ENCODE peak calls at places on chromosomes 13 and 19, in nine cellular contexts. Q is BE2C; W is tibial nerve; M is aorta; E is OCI-LY7; H is upper lobe of right lung; J is body of pancreas; A is effector memory CD4-positive, alpha-beta T cell; D is HCT116. L is an unnamed sample. For H3K36me3, the result is how much of the 10 kb centered on the place peaks cover.

GRCh38 chr19:14511245-14511625 is 7.0 kb downstream of the DNAJB1 start:
- DNase-seq in Q (no peak), W (no peak), M (no peak), E (no peak), H (no peak), J (no peak), A (no peak), D (no peak), L (no peak)

GRCh38 chr13:74062933-74063332 is 71.3 kb downstream of the KLF12 start:
- DNase-seq in Q (no peak), W (peak), M (peak), E (peak), H (no peak), J (peak), A (no peak), D (no peak), L (no peak)

GRCh38 chr13:51849145-51850101 is 4.4 kb upstream of the TMEM272 start:
- DNase-seq in Q (peak), W (no peak), M (no peak), E (peak), H (peak), J (no peak), A (no peak), D (peak), L (no peak)

GRCh38 chr13:27170221-27170520 is 1.4 kb downstream of the USP12 start:
- DNase-seq in Q (no peak), W (no peak), M (no peak), E (peak), H (no peak), J (no peak), A (no peak), D (no peak), L (no peak)

GRCh38 chr13:98366959-98367358 is 189.9 kb upstream of the RNF113B start:
- DNase-seq in Q (no peak), W (no peak), M (no peak), E (no peak), H (no peak), J (no peak), A (no peak), D (no peak), L (no peak)

GRCh38 chr19:35109395-35110112 is 6.1 kb upstream of the FXYD3 start:
- DNase-seq in Q (no peak), W (no peak), M (no peak), E (no peak), H (no peak), J (no peak), A (no peak), D (peak), L (no peak)

GRCh38 chr13:39847336-39847735 is 191.9 kb downstream of the COG6 start:
- DNase-seq in Q (no peak), W (no peak), M (no peak), E (no peak), H (no peak), J (no peak), A (no peak), D (no peak), L (no peak)

GRCh38 chr13:112079696-112080095 is 12.7 kb downstream of the SOX1 start:
- DNase-seq in Q (no peak), W (no peak), M (no peak), E (no peak), H (no peak), J (no peak), A (no peak), D (no peak), L (no peak)

GRCh38 chr19:6632002-6632621 is 37.8 kb downstream of the TNFSF14 start:
- DNase-seq in Q (peak), W (peak), M (no peak), E (peak), H (no peak), J (peak), A (peak), D (peak), L (peak)

GRCh38 chr13:80473695-80474094 is 132.8 kb upstream of the SPRY2 start:
- DNase-seq in Q (no peak), W (no peak), M (no peak), E (no peak), H (no peak), J (peak), A (no peak), D (no peak), L (no peak)

GRCh38 chr13:34017231-34017630 is 199.3 kb downstream of the RFC3 start:
- DNase-seq in Q (no peak), W (no peak), M (no peak), E (no peak), H (no peak), J (no peak), A (no peak), D (no peak), L (no peak)

GRCh38 chr13:94677799-94678198 is 34.5 kb downstream of the SOX21 start:
- DNase-seq in Q (no peak), W (no peak), M (no peak), E (no peak), H (no peak), J (no peak), A (no peak), D (no peak), L (no peak)

GRCh38 chr19:42989851-42990250 is 36.4 kb downstream of the PSG11 start:
- DNase-seq in Q (no peak), W (no peak), M (no peak), E (no peak), H (no peak), J (no peak), A (no peak), D (no peak), L (no peak)

GRCh38 chr19:51735759-51736449 is 12.1 kb upstream of the HAS1 start:
- DNase-seq in Q (no peak), W (peak), M (peak), E (no peak), H (peak), J (peak), A (no peak), D (no peak), L (no peak)

GRCh38 chr13:111970501-111971155 is 96.3 kb upstream of the SOX1 start:
- DNase-seq in Q (no peak), W (no peak), M (no peak), E (no peak), H (no peak), J (no peak), A (no peak), D (no peak), L (no peak)

GRCh38 chr19:34316741-34317241 is 48.2 kb upstream of the GPI start:
- DNase-seq in Q (no peak), W (no peak), M (no peak), E (peak), H (no peak), J (no peak), A (no peak), D (peak), L (no peak)

GRCh38 chr19:39430675-39431593 is 4.8 kb downstream of the RPS16 start:
- DNase-seq in Q (no peak), W (no peak), M (peak), E (peak), H (peak), J (peak), A (peak), D (peak), L (no peak)

GRCh38 chr13:46586766-46587509 is 34.0 kb downstream of the LRCH1 start:
- DNase-seq in Q (no peak), W (no peak), M (no peak), E (no peak), H (no peak), J (no peak), A (no peak), D (no peak), L (no peak)
- H3K36me3 ChIP-seq in Q (under half), W (under half), M (under half), E (under half), H (under half), J (under half), A (under half), D (under half), L (under half)

GRCh38 chr19:41421973-41422372 is 5.2 kb downstream of the B3GNT8 start:
- DNase-seq in Q (no peak), W (no peak), M (no peak), E (no peak), H (no peak), J (no peak), A (no peak), D (no peak), L (no peak)
- H3K36me3 ChIP-seq in Q (under half), W (under half), M (under half), E (under half), H (half or more), J (under half), A (half or more), D (under half), L (under half)

DNA sequence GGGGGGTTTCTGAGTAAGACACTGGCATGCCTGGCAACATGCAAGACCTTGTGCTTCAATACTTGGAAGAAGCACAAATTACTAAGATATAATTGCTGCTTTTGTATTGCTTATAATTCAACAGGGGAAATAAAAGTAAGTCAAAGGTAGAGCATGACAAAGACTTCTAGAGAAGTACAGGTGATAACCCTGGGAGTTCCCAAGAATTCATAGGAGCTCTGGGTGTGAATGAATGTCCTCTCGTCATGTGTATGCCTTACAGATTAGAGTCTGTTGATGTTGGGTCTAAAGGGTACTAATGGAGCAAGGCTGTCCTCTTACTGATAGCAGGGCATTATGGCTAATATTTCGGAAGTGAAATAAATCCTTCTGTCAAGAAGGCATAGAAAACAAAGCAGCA is 7.6 kb upstream of the ZNF461 start:
- DNase-seq in Q (no peak), W (no peak), M (no peak), E (no peak), H (no peak), J (no peak), A (no peak), D (no peak), L (no peak)
- H3K36me3 ChIP-seq in Q (under half), W (under half), M (under half), E (under half), H (under half), J (under half), A (under half), D (under half), L (under half)

GRCh38 chr19:10149427-10149826 is 29.7 kb upstream of the EIF3G start:
- DNase-seq in Q (no peak), W (no peak), M (no peak), E (no peak), H (no peak), J (no peak), A (no peak), D (no peak), L (no peak)
- H3K36me3 ChIP-seq in Q (half or more), W (under half), M (under half), E (half or more), H (half or more), J (under half), A (half or more), D (half or more), L (under half)

GRCh38 chr13:20980420-20980819 is 77.9 kb upstream of the XPO4 start:
- DNase-seq in Q (no peak), W (no peak), M (no peak), E (no peak), H (no peak), J (no peak), A (no peak), D (no peak), L (no peak)

GRCh38 chr13:20980899-20981298 is 78.4 kb upstream of the XPO4 start:
- DNase-seq in Q (no peak), W (no peak), M (no peak), E (no peak), H (no peak), J (no peak), A (no peak), D (no peak), L (no peak)

GRCh38 chr13:20984879-20985278 is 76.5 kb downstream of the LATS2 start:
- DNase-seq in Q (no peak), W (no peak), M (no peak), E (no peak), H (no peak), J (no peak), A (no peak), D (no peak), L (no peak)

GRCh38 chr13:20983386-20983785 is 78.0 kb downstream of the LATS2 start:
- DNase-seq in Q (no peak), W (no peak), M (no peak), E (no peak), H (no peak), J (no peak), A (no peak), D (no peak), L (no peak)

GRCh38 chr13:20981370-20982095 is 79.0 kb upstream of the XPO4 start:
- DNase-seq in Q (no peak), W (no peak), M (no peak), E (no peak), H (no peak), J (no peak), A (no peak), D (no peak), L (no peak)
- H3K36me3 ChIP-seq in Q (under half), W (under half), M (under half), E (under half), H (half or more), J (under half), A (under half), D (under half), L (under half)

DNA sequence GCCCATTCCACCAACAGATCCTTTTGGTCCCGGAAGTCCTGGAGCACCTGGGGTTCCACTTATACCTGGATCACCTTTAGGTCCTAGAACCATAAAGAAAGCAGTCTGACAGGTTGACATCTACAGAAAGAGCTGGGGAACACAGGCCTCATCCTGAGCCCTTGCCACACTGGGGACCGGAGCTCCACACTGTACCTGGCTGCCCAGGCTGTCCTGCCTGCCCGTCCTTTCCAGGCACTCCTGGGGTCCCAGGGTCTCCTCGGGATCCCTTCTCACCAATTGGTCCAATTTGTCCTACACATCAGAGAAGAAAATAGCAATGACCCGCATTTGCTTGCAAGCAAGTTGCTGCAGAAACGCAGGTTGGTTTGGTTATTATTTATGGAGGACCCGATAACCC is 130.5 kb downstream of the COL4A1 start:
- DNase-seq in Q (no peak), W (no peak), M (no peak), E (no peak), H (peak), J (no peak), A (no peak), D (no peak), L (no peak)
- H3K36me3 ChIP-seq in Q (under half), W (under half), M (under half), E (under half), H (half or more), J (under half), A (under half), D (under half), L (under half)

GRCh38 chr13:72853000-72853399 is 71.1 kb downstream of the PIBF1 start:
- DNase-seq in Q (no peak), W (no peak), M (no peak), E (no peak), H (no peak), J (no peak), A (no peak), D (no peak), L (no peak)
- H3K36me3 ChIP-seq in Q (under half), W (under half), M (under half), E (under half), H (under half), J (under half), A (under half), D (under half), L (under half)

GRCh38 chr13:43687038-43687437 is 99.7 kb downstream of the ENOX1 start:
- DNase-seq in Q (no peak), W (no peak), M (no peak), E (no peak), H (no peak), J (no peak), A (no peak), D (no peak), L (no peak)
- H3K36me3 ChIP-seq in Q (under half), W (under half), M (under half), E (under half), H (under half), J (under half), A (under half), D (under half), L (under half)

DNA sequence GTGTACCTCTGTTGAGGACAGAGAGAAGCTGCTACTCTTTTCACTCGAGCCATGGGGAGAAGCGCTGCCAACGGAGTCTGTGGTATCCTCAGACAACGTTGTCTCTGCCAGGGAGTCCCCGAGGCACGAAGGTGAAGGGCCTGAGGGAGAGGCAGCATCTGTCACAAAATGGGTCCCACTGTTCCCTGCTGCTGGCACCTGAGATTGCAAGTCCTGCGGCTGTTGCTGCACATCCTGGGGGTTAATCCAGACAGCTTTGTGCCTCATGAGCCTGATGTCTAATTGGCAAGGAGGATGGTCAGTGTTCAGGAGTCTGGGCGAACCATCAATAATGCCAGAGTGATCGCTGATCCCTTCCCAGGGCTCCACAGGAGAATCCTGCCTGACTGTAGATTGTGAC is 15.0 kb downstream of the RUBCNL start:
- DNase-seq in Q (no peak), W (no peak), M (no peak), E (peak), H (no peak), J (no peak), A (no peak), D (no peak), L (no peak)
- H3K36me3 ChIP-seq in Q (under half), W (under half), M (under half), E (half or more), H (under half), J (under half), A (under half), D (under half), L (under half)